ENCODE peak calls at places on chromosomes 5 and 9, in ten cellular contexts. F, C, N, X, M, L, B, R, S and E are unnamed samples.

GRCh38 chr5:72018158-72018803 is 89.0 kb upstream of the MAP1B start:
- DNase-seq in F (peak), C (peak), N (no peak), X (peak), M (peak), L (peak), B (peak), R (peak), S (peak), E (peak)

GRCh38 chr5:149666212-149666852 is 63.8 kb upstream of the PPARGC1B start:
- DNase-seq in F (no peak), C (no peak), N (no peak), X (peak), M (no peak), L (peak), B (no peak), R (peak), S (no peak), E (peak)

GRCh38 chr5:128038641-128039040 is 44.9 kb upstream of the SLC12A2 start:
- DNase-seq in F (no peak), C (no peak), N (peak), X (peak), M (no peak), L (peak), B (no peak), R (peak), S (no peak), E (peak)

GRCh38 chr5:10301266-10301665 is 6.4 kb downstream of the CMBL start:
- DNase-seq in F (no peak), C (no peak), N (no peak), X (peak), M (no peak), L (no peak), B (peak), R (no peak), S (no peak), E (no peak)

GRCh38 chr9:110752766-110753165 is 84.2 kb downstream of the MUSK start:
- DNase-seq in F (peak), C (no peak), N (no peak), X (peak), M (no peak), L (peak), B (no peak), R (peak), S (no peak), E (peak)

GRCh38 chr9:121692606-121693505 is 41.4 kb downstream of the DAB2IP start:
- DNase-seq in F (peak), C (no peak), N (no peak), X (peak), M (no peak), L (peak), B (peak), R (peak), S (peak), E (peak)

GRCh38 chr5:66958984-66959641 is 237.5 kb downstream of the CD180 start:
- DNase-seq in F (no peak), C (no peak), N (no peak), X (peak), M (peak), L (peak), B (no peak), R (peak), S (peak), E (peak)

GRCh38 chr5:150665044-150665443 is 4.0 kb downstream of the MYOZ3 start:
- DNase-seq in F (no peak), C (no peak), N (no peak), X (no peak), M (no peak), L (peak), B (no peak), R (no peak), S (peak), E (no peak)

GRCh38 chr9:13083973-13084528 is 195.4 kb downstream of the MPDZ start:
- DNase-seq in F (no peak), C (no peak), N (no peak), X (peak), M (no peak), L (peak), B (peak), R (peak), S (no peak), E (peak)